ENCODE peak calls at places on chromosomes 13 and 19, in five cellular contexts. N is T1000; D is brain microvascular endothelial cell; V is effector CD4-positive, alpha-beta T cell; G is stimulated activated CD4-positive, alpha-beta T cell treated with anti-CD3 and anti-CD28 coated beads, Interleukin-1b, Interleukin-23, amount 100 ng/mL, for 1 hour. R is an unnamed sample.

GRCh38 chr13:24233351-24233901 is 72.9 kb downstream of the SPATA13 start:
- DNase-seq in V (no peak), D (peak; percentile 59), N (no peak), G (no peak), R (peak; percentile 26)

GRCh38 chr19:13699786-13700185 is 64.5 kb upstream of the MRI1 start:
- DNase-seq in D (no peak), V (no peak), N (no peak), G (no peak), R (no peak)

GRCh38 chr13:99218545-99218944 is 17.9 kb downstream of the UBAC2 start:
- DNase-seq in V (no peak), D (no peak), G (no peak), N (no peak), R (no peak)

GRCh38 chr19:17687857-17688784 is at the start of gene UNC13A:
- DNase-seq in N (no peak), D (peak; percentile 33), V (peak; percentile 36), G (no peak), R (peak; percentile 83)

GRCh38 chr19:55086730-55087541 is 11.3 kb downstream of the EPS8L1 start:
- DNase-seq in N (peak; percentile 90), G (no peak), V (peak; percentile 23), D (peak; percentile 91), R (no peak)

GRCh38 chr13:33787051-33787591 is 30.8 kb upstream of the RFC3 start:
- DNase-seq in V (no peak), N (no peak), G (no peak), D (no peak), R (no peak)

GRCh38 chr19:38698225-38699026 is 45.8 kb downstream of the CAPN12 start:
- DNase-seq in G (no peak), D (no peak), N (no peak), V (no peak), R (no peak)

GRCh38 chr19:58009666-58010301 is 7.2 kb upstream of the ZNF606 start:
- DNase-seq in V (peak; percentile 32), G (no peak), N (peak; percentile 76), D (peak; percentile 90), R (no peak)

GRCh38 chr13:64130600-64130999 is 2715.0 kb upstream of the PCDH20 start:
- DNase-seq in D (no peak), N (no peak), V (no peak), G (no peak), R (no peak)

GRCh38 chr19:31110331-31110730 is 238.9 kb downstream of the TSHZ3 start:
- DNase-seq in V (no peak), D (no peak), N (no peak), G (no peak), R (no peak)

GRCh38 chr13:19836472-19836871 is 27.0 kb downstream of the ZMYM5 start:
- DNase-seq in V (no peak), D (peak; percentile 9), N (no peak), G (no peak), R (no peak)

GRCh38 chr19:518292-519231 is 11.3 kb downstream of the TPGS1 start:
- DNase-seq in V (peak; percentile 56), N (no peak), G (peak; percentile 45), D (no peak), R (no peak)

GRCh38 chr13:98810746-98811145 is 58.3 kb upstream of the SLC15A1 start:
- DNase-seq in V (no peak), G (no peak), N (no peak), D (no peak), R (no peak)

GRCh38 chr19:39237200-39238184 is 7.3 kb downstream of the IFNL3 start:
- DNase-seq in G (no peak), D (no peak), N (no peak), V (peak; percentile 17), R (no peak)

GRCh38 chr13:113951246-113951999 is 22.5 kb downstream of the C13orf46 start:
- DNase-seq in N (no peak), G (no peak), V (no peak), D (peak; percentile 31), R (peak; percentile 30)

GRCh38 chr19:38946229-38947010 is 15.7 kb downstream of the MRPS12 start:
- DNase-seq in V (no peak), G (no peak), N (no peak), D (no peak), R (no peak)

GRCh38 chr13:109254271-109254670 is 532.1 kb downstream of the IRS2 start:
- DNase-seq in G (no peak), V (no peak), D (no peak), N (no peak), R (no peak)

GRCh38 chr13:34300559-34300958 is 482.6 kb downstream of the RFC3 start:
- DNase-seq in N (no peak), D (no peak), G (no peak), V (no peak), R (no peak)